ENCODE peak calls at places on chromosomes 1 and 21, in five cellular contexts. W is stimulated activated CD8-positive, alpha-beta memory T cell treated with anti-CD3 and anti-CD28 coated beads, Interleukin-15, amount 100 ng/mL, for 1 hour; A is mucosa of descending colon; O is IMR-90; B is heart right ventricle. C is an unnamed sample.

GRCh38 chr1:182677393-182678098 is 6.8 kb downstream of the RGS8 start:
- DNase-seq in W (no peak), O (no peak), A (no peak), B (no peak), C (no peak)

GRCh38 chr1:112849967-112850641 is 105.9 kb downstream of the SLC16A1 start:
- DNase-seq in A (no peak), O (no peak), W (no peak), B (no peak), C (no peak)

GRCh38 chr1:199608414-199608813 is 419.1 kb upstream of the NR5A2 start:
- DNase-seq in B (no peak), O (no peak), W (no peak), A (no peak), C (no peak)

GRCh38 chr1:87331319-87332269 is 2.9 kb downstream of the LMO4 start:
- DNase-seq in W (peak), O (peak), B (peak), A (peak), C (peak)

GRCh38 chr21:43758132-43758619 is 17.9 kb downstream of the CSTB start:
- DNase-seq in B (no peak), W (no peak), O (peak), A (no peak), C (peak)

GRCh38 chr1:206702803-206703202 is 18.1 kb downstream of the MAPKAPK2 start:
- DNase-seq in O (no peak), A (no peak), W (no peak), B (no peak), C (no peak)

GRCh38 chr1:152436593-152437338 is 22.7 kb upstream of the CRNN start:
- DNase-seq in W (no peak), B (no peak), A (no peak), O (no peak), C (no peak)

GRCh38 chr1:243316366-243316989 is 60.6 kb downstream of the SDCCAG8 start:
- DNase-seq in W (no peak), O (no peak), B (no peak), A (no peak), C (peak)

GRCh38 chr1:5891736-5892135 is 100.5 kb downstream of the NPHP4 start:
- DNase-seq in A (no peak), W (no peak), O (peak), B (no peak), C (no peak)

GRCh38 chr1:235012436-235013210 is 116.0 kb downstream of the TOMM20 start:
- DNase-seq in B (no peak), O (no peak), W (no peak), A (no peak), C (peak)

GRCh38 chr1:24951810-24952412 is 21.8 kb upstream of the RUNX3 start:
- DNase-seq in B (no peak), W (no peak), A (no peak), O (peak), C (no peak)

GRCh38 chr1:155931332-155932038 is 2.7 kb downstream of the KHDC4 start:
- DNase-seq in W (no peak), B (no peak), A (peak), O (no peak), C (no peak)

GRCh38 chr1:65769621-65770020 is 23.1 kb upstream of the PDE4B start:
- DNase-seq in B (no peak), W (no peak), A (no peak), O (peak), C (no peak)

GRCh38 chr1:234486858-234487830 is 8.2 kb upstream of the TARBP1 start:
- DNase-seq in A (no peak), O (peak), B (peak), W (no peak), C (no peak)

GRCh38 chr1:28296401-28297220 is 32.2 kb upstream of the MED18 start:
- DNase-seq in A (peak), B (no peak), W (no peak), O (no peak), C (peak)

GRCh38 chr21:26061437-26061836 is 109.1 kb downstream of the APP start:
- DNase-seq in A (no peak), O (peak), B (no peak), W (no peak), C (no peak)

GRCh38 chr1:237911911-237912310 is 21.2 kb upstream of the ZP4 start:
- DNase-seq in A (no peak), W (no peak), B (no peak), O (peak), C (no peak)

GRCh38 chr1:229156819-229157218 is 114.1 kb upstream of the RAB4A start:
- DNase-seq in A (no peak), O (no peak), W (no peak), B (peak), C (peak)

C was measured in testis.